ENCODE peak calls at places on chromosomes 5 and 9, in ten cellular contexts. H, O, X, P, M, C, S, Z, G and K are unnamed samples. For H3K9me3, the result is how much of the 10 kb centered on the place peaks cover.

GRCh38 chr5:32455311-32455710 is 10.8 kb upstream of the ZFR start:
- DNase-seq in H (no peak), O (no peak), X (no peak), P (no peak), M (no peak), C (no peak), S (no peak), Z (no peak), G (no peak), K (no peak)

GRCh38 chr5:173915310-173916005 is 27.3 kb downstream of the CPEB4 start:
- DNase-seq in H (no peak), O (no peak), X (peak), P (no peak), M (peak), C (no peak), S (no peak), Z (no peak), G (no peak), K (no peak)

GRCh38 chr9:77163889-77164288 is 13.4 kb upstream of the VPS13A start:
- DNase-seq in H (no peak), O (no peak), X (no peak), P (no peak), M (peak), C (no peak), S (no peak), Z (no peak), G (no peak), K (no peak)

GRCh38 chr5:2430606-2431005 is 320.9 kb downstream of the IRX2 start:
- DNase-seq in H (no peak), O (no peak), X (no peak), P (no peak), M (no peak), C (no peak), S (no peak), Z (no peak), G (no peak), K (no peak)

GRCh38 chr9:31639444-31639843 is 745.0 kb upstream of the ACO1 start:
- DNase-seq in H (no peak), O (no peak), X (no peak), P (no peak), M (peak), C (no peak), S (no peak), Z (no peak), G (no peak), K (no peak)

GRCh38 chr9:33765411-33765810 is 29.9 kb upstream of the PRSS3 start:
- DNase-seq in H (no peak), O (no peak), X (no peak), P (no peak), M (peak), C (no peak), S (no peak), Z (no peak), G (no peak), K (no peak)

GRCh38 chr5:135944967-135945560 is 9.7 kb downstream of the LECT2 start:
- DNase-seq in H (peak), O (no peak), X (peak), P (no peak), M (peak), C (peak), S (peak), Z (no peak), G (no peak), K (no peak)

GRCh38 chr9:126384926-126385325 is 58.3 kb downstream of the MVB12B start:
- DNase-seq in H (no peak), O (no peak), X (no peak), P (no peak), M (no peak), C (no peak), S (no peak), Z (no peak), G (no peak), K (no peak)

GRCh38 chr5:83147593-83147992 is 70.2 kb downstream of the XRCC4 start:
- DNase-seq in H (no peak), O (no peak), X (no peak), P (no peak), M (no peak), C (no peak), S (no peak), Z (no peak), G (no peak), K (no peak)

GRCh38 chr5:136080113-136080482 is 51.3 kb downstream of the TGFBI start:
- DNase-seq in H (no peak), O (no peak), X (no peak), P (no peak), M (no peak), C (no peak), S (no peak), Z (no peak), G (no peak), K (no peak)

GRCh38 chr9:136486131-136486530 is 3.3 kb upstream of the SEC16A start:
- DNase-seq in H (no peak), O (no peak), X (no peak), P (no peak), M (no peak), C (no peak), S (no peak), Z (no peak), G (no peak), K (peak)

GRCh38 chr9:135332516-135332915 is 147.1 kb upstream of the PPP1R26 start:
- DNase-seq in H (no peak), O (no peak), X (no peak), P (no peak), M (no peak), C (no peak), S (no peak), Z (no peak), G (no peak), K (no peak)

GRCh38 chr9:61667559-61668121 is 477.8 kb downstream of the SPATA31A7 start:
- DNase-seq in H (peak), O (no peak), X (no peak), P (no peak), M (no peak), C (no peak), S (no peak), Z (no peak), G (peak), K (no peak)
- H3K9me3 ChIP-seq in H (under half), O (under half), X (under half), P (under half), M (under half), C (under half), S (half or more), Z (under half), G (under half), K (under half)

DNA sequence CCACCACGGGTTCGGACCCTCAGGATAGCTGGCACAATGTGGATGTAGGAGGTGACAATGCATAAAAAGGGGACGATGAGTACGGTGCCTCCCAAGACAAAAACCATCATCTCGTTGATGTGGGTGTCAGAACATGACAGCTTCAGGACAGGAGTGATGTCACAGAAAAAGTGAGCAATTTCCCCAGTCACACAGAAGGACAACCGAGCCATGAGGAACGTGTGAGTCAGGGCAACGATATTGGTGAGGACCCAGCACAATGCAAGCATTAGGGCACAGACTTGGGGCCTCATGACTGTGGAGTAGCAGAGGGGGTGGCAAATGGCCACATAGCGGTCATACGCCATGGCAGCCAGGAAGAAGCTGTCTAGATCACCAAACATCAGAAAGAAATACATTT is 491 bp downstream of the OR1N1 start:
- DNase-seq in H (no peak), O (no peak), X (no peak), P (no peak), M (no peak), C (no peak), S (no peak), Z (no peak), G (no peak), K (no peak)
- H3K9me3 ChIP-seq in H (under half), O (under half), X (under half), P (under half), M (under half), C (under half), S (under half), Z (under half), G (under half), K (under half)

GRCh38 chr5:44797723-44798122 is 11.0 kb upstream of the MRPS30 start:
- DNase-seq in H (no peak), O (no peak), X (no peak), P (no peak), M (no peak), C (no peak), S (no peak), Z (no peak), G (no peak), K (no peak)

GRCh38 chr5:44795496-44795895 is 13.3 kb upstream of the MRPS30 start:
- DNase-seq in H (no peak), O (no peak), X (no peak), P (no peak), M (no peak), C (no peak), S (no peak), Z (no peak), G (no peak), K (no peak)

DNA sequence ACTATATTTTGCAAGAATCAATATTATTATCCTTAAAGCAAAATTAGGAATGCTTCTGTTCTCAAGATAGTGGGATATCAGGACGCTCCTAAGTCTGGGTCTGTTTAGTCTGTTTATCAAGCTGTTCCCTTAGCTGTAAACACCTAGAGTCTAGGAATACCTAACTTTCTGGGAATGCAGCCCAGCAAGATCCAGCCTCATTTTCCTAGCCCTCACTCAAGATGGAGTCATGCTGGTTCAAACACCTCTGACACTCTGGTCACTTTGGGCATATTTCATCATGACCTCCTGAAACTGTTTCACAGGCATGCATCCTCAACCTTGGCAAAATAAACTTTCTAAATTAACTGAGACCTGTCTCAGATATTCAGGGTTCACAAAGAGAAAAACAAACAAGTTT is 14.4 kb upstream of the MRPS30 start:
- DNase-seq in H (no peak), O (no peak), X (no peak), P (no peak), M (no peak), C (no peak), S (no peak), Z (no peak), G (no peak), K (no peak)
- H3K9me3 ChIP-seq in H (under half), O (under half), X (under half), P (under half), M (under half), C (under half), S (under half), Z (under half), G (under half), K (under half)

DNA sequence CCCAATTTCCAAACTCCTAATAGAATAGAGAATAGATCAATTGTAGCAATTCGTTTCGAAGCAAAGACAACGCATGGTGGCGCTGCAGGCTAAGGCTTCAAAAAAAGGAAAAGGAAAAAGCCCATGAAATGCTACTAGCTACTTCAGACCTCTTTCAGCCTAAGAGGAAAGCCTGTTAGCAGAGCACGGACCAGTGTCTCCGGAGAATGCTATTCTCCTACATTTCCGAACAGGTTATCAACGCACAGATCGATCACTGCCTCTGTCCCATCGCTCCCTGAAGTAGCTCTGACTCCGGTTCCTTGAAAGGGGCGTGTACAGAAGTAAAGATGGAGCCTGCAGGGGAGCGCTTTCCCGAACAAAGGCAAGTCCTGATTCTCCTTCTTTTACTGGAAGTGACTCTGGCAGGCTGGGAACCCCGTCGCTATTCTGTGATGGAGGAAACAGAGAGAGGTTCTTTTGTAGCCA is at the start of gene PCDHB15:
- DNase-seq in H (no peak), O (peak), X (peak), P (no peak), M (peak), C (peak), S (peak), Z (no peak), G (no peak), K (peak)
- H3K9me3 ChIP-seq in H (half or more), O (half or more), X (under half), P (under half), M (half or more), C (under half), S (half or more), Z (under half), G (under half), K (under half)

DNA sequence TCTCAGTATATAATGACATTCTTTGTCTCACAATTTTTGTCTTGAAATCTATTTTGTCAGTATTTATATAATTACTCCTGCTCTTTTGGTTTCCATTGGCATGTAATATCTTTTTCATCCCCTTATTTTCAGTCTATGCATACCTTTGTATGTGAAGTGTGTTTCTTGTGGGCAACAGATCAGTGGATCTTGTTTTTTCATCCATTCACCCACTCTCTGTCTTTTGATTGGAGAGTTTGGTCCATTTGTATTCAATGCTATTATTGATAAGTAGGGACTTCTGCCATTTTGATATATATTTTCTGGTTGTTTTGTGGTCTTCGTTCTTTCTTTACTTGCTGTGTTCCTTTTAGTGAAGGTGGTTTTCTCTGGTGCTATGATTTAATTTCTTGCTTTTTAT is 10.9 kb downstream of the RIC1 start:
- DNase-seq in H (no peak), O (no peak), X (no peak), P (no peak), M (no peak), C (no peak), S (no peak), Z (no peak), G (no peak), K (no peak)
- H3K9me3 ChIP-seq in H (under half), O (half or more), X (under half), P (under half), M (under half), C (under half), S (under half), Z (under half), G (under half), K (under half)

DNA sequence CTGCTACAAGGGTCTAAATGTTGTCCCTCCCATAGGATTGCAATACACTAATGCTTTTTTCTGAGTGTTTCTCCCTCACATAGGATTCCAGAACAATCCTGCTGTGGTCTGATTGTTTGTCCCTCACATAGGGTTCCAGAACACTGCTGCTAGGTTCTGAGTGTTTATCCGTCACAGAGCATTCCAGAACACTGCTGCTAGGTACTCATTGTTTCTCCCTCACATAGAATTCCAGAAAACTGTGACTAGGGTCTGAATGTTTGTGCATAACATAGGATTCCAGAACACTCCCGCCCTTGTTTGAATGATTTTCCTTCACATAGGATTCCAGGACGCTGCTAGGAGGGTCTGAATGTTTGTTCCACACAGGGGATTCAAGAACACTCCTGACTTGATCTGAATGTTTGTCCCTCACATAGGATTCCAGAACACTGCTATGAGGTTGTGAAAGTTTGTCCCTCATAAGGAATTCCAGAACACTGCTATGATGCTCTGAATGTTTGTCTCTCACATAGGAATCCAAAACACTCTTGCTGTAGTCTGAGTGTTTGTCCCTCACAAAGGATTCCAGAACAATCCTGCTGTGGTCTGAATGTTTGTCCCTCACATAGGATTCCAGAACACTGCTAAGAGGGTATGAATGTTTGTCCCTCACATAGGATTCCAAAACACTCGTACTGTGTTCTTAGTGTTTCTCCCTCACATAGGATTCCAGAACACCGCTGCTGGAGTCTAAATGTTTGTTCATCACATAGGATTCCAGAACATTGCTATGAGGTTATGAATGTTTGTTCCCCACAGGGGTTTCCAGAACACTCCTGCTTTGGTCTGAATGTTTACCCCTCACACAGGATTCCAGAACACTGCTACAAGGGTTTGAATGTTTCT is 213.5 kb downstream of the FOXD4L6 start:
- DNase-seq in H (no peak), O (no peak), X (no peak), P (no peak), M (no peak), C (no peak), S (no peak), Z (no peak), G (no peak), K (no peak)
- H3K9me3 ChIP-seq in H (half or more), O (half or more), X (under half), P (under half), M (under half), C (under half), S (half or more), Z (under half), G (under half), K (under half)

DNA sequence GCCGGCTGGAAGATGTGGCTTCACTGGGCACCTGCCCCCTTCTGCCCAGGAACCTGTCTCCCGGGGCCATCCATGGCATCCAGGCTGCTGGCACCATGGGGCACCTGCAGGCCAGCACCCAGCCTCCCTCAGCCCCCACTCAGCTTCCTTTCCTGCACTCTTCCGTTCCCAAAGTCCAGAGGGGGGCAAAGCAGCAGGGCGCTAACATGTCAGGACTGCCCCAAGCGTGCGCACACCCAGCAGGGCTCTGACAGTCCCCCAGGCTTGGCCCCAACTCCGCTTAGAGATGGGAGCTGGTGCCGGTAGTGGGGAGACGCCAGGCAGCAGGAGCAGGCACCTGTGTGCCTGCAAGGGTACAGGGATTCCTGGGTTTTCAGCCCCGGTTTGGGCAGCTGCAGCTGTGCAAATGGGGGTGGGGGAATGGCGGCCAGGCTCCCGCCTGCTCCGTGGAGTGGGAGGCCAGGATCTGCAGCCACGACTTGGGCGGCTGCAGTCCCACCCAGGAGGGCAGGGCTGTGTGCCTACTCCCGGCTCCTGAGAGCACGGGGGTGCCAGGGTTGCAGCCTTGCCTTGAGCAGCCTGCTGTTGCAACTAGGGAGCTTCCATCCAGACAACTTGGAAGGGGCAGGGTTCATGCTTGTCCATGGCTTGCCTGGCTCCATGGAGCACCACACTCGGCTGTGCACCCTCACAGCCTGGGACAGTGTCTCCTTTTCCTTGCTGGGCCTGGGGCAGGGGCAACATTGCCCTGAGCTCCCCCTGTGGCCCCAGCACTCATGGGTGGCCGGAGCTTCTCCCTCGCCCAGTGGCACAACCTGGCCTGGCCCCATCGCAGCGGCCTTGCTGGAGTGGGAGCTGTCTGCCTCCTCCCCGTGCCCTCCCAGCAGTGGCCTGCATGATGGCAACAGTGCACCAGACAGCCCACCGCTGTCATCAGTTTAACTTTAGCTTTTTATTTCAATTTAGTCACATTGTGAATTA is 561.1 kb downstream of the MTRR start:
- DNase-seq in H (no peak), O (no peak), X (no peak), P (no peak), M (no peak), C (no peak), S (no peak), Z (no peak), G (peak), K (no peak)
- H3K9me3 ChIP-seq in H (under half), O (under half), X (under half), P (under half), M (under half), C (under half), S (under half), Z (under half), G (under half), K (under half)

DNA sequence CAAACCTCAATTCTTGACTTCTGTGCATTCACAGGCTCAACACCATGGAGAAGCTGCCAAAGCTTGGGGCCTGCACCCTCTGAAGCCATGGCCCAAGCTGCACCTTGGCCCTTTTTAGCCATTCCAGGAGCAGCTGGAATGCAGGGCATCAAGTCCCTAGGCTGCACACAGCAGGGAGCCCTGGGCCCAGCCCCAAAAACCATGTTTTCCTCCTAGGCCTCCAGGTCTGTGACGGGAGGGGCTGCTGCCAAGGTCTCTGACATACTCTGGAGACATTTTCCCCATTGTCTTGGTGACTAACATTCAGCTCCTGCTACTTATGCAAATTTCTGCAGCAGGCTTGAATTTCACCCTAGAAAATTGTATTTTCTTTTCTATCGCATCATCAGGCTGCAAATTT is 64.6 kb downstream of the ELOVL7 start:
- DNase-seq in H (no peak), O (no peak), X (no peak), P (no peak), M (no peak), C (no peak), S (no peak), Z (no peak), G (no peak), K (no peak)
- H3K9me3 ChIP-seq in H (under half), O (under half), X (under half), P (under half), M (under half), C (under half), S (under half), Z (under half), G (under half), K (under half)